ENCODE peak calls at places on chromosomes 7 and 10, in four cellular contexts. One of them, this sample, is unnamed.

GRCh38 chr10:24925799-24926198 is 26.6 kb downstream of the PRTFDC1 start:
- DNase-seq in coronary artery: no peak
- DNase-seq in SJSA1: no peak
- DNase-seq in mesendoderm: no peak
- DNase-seq in this sample: no peak

GRCh38 chr7:134469622-134470021 is 10.7 kb upstream of the AKR1B1 start:
- DNase-seq in mesendoderm: no peak
- DNase-seq in SJSA1: no peak
- DNase-seq in coronary artery: no peak
- DNase-seq in this sample: no peak

GRCh38 chr7:80428161-80429054 is 83.5 kb downstream of the GNAT3 start:
- DNase-seq in coronary artery: no peak
- DNase-seq in mesendoderm: peak
- DNase-seq in SJSA1: peak
- DNase-seq in this sample: no peak

GRCh38 chr7:77760809-77761453 is 37.3 kb downstream of the TMEM60 start:
- DNase-seq in SJSA1: no peak
- DNase-seq in mesendoderm: no peak
- DNase-seq in coronary artery: no peak
- DNase-seq in this sample: no peak

GRCh38 chr7:139936760-139937310 is 107.8 kb downstream of the TBXAS1 start:
- DNase-seq in mesendoderm: no peak
- DNase-seq in SJSA1: no peak
- DNase-seq in coronary artery: no peak
- DNase-seq in this sample: no peak

GRCh38 chr10:118096022-118096421 is 49.3 kb upstream of the RAB11FIP2 start:
- DNase-seq in coronary artery: no peak
- DNase-seq in SJSA1: no peak
- DNase-seq in mesendoderm: no peak
- DNase-seq in this sample: no peak

GRCh38 chr10:29622382-29622885 is 12.3 kb downstream of the SVIL start:
- DNase-seq in SJSA1: no peak
- DNase-seq in mesendoderm: no peak
- DNase-seq in coronary artery: no peak
- DNase-seq in this sample: no peak

GRCh38 chr7:121485457-121486243 is 89.5 kb upstream of the FAM3C start:
- DNase-seq in SJSA1: no peak
- DNase-seq in mesendoderm: no peak
- DNase-seq in coronary artery: no peak
- DNase-seq in this sample: no peak

GRCh38 chr10:37314862-37315261 is 189.5 kb downstream of the ANKRD30A start:
- DNase-seq in mesendoderm: no peak
- DNase-seq in coronary artery: no peak
- DNase-seq in SJSA1: no peak
- DNase-seq in this sample: no peak

GRCh38 chr10:68900427-68901105 is 549 bp upstream of the DDX50 start:
- DNase-seq in coronary artery: no peak
- DNase-seq in SJSA1: no peak
- DNase-seq in mesendoderm: no peak
- DNase-seq in this sample: peak

GRCh38 chr7:43872401-43873165 is 3.3 kb upstream of the MRPS24 start:
- DNase-seq in mesendoderm: peak
- DNase-seq in SJSA1: peak
- DNase-seq in coronary artery: peak
- DNase-seq in this sample: peak

GRCh38 chr10:34430685-34431084 is 384.4 kb downstream of the PARD3 start:
- DNase-seq in SJSA1: no peak
- DNase-seq in coronary artery: no peak
- DNase-seq in mesendoderm: no peak
- DNase-seq in this sample: no peak

GRCh38 chr10:35386594-35387174 is 50.4 kb downstream of the CCNY start:
- DNase-seq in SJSA1: no peak
- DNase-seq in coronary artery: no peak
- DNase-seq in mesendoderm: no peak
- DNase-seq in this sample: no peak

GRCh38 chr10:101050206-101051069 is 11.4 kb upstream of the KAZALD1 start:
- DNase-seq in SJSA1: peak
- DNase-seq in mesendoderm: peak
- DNase-seq in coronary artery: no peak
- DNase-seq in this sample: no peak

GRCh38 chr10:133388973-133389818 is 4.8 kb upstream of the MTG1 start:
- DNase-seq in SJSA1: no peak
- DNase-seq in coronary artery: peak
- DNase-seq in mesendoderm: no peak
- DNase-seq in this sample: no peak

GRCh38 chr7:84040365-84040764 is 154.2 kb downstream of the SEMA3A start:
- DNase-seq in coronary artery: no peak
- DNase-seq in mesendoderm: peak
- DNase-seq in SJSA1: no peak
- DNase-seq in this sample: no peak

GRCh38 chr7:49174396-49174795 is 250.0 kb downstream of the CDC14C start:
- DNase-seq in SJSA1: no peak
- DNase-seq in coronary artery: no peak
- DNase-seq in mesendoderm: no peak
- DNase-seq in this sample: no peak

GRCh38 chr10:37972396-37972795 is 4.1 kb downstream of the ZNF25 start:
- DNase-seq in mesendoderm: no peak
- DNase-seq in coronary artery: no peak
- DNase-seq in SJSA1: no peak
- DNase-seq in this sample: no peak

GRCh38 chr10:30151581-30152389 is 92.4 kb upstream of the JCAD start:
- DNase-seq in mesendoderm: peak
- DNase-seq in SJSA1: peak
- DNase-seq in coronary artery: peak
- DNase-seq in this sample: peak

GRCh38 chr7:151904270-151904669 is 27.4 kb upstream of the PRKAG2 start:
- DNase-seq in SJSA1: no peak
- DNase-seq in coronary artery: peak
- DNase-seq in mesendoderm: no peak
- DNase-seq in this sample: no peak

GRCh38 chr7:15228891-15229290 is 326.3 kb upstream of the DGKB start:
- DNase-seq in SJSA1: no peak
- DNase-seq in mesendoderm: no peak
- DNase-seq in coronary artery: no peak
- DNase-seq in this sample: no peak

DNA sequence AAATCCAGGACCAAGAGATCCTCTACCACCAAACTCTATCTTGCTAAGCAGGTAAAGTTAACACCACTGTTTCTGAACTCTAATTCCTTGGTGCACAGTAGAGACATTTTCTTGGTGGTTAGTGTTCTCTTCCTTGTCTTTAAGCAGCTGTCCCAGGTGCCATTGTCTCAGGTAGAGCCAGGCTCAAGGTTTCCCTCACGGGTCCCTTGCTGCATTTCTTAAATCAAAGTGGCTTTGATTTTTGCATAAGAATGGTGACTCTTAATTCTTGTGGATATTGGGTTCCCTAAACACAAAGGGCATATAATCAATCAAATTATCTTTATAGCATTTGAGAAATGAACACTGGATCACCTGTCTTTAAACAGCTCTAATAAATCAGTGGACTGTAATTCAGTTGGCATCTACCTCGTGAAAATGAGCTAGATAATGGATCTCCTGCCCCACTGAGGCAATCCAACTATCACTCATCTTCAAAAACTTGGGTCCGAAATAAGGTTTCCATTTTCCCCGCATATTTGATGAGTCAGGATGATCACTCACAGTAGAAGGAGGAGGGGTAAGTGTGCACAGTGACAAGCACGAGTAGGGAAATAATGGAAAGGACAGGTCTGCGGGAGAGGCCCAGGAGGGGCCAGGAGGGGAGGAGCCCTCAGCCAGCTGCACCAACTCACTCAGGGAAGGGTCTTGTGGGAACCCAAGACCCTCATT is 2.4 kb downstream of the ABCC2 start:
- DNase-seq in coronary artery: no peak
- DNase-seq in mesendoderm: no peak
- DNase-seq in SJSA1: no peak
- DNase-seq in this sample: no peak
- H3K4me3 ChIP-seq in coronary artery: no peak
- H3K4me3 ChIP-seq in mesendoderm: no peak
- H3K4me3 ChIP-seq in SJSA1: no peak
- H3K4me3 ChIP-seq in this sample: no peak

GRCh38 chr10:89302628-89303027 is 782 bp downstream of the IFIT2 start:
- DNase-seq in coronary artery: no peak
- DNase-seq in SJSA1: no peak
- DNase-seq in mesendoderm: no peak
- DNase-seq in this sample: no peak

GRCh38 chr10:89301721-89302445 is at the start of gene IFIT2:
- DNase-seq in coronary artery: no peak
- DNase-seq in mesendoderm: no peak
- DNase-seq in SJSA1: peak
- DNase-seq in this sample: no peak

GRCh38 chr10:89306019-89306418 is 4.2 kb downstream of the IFIT2 start:
- DNase-seq in coronary artery: no peak
- DNase-seq in mesendoderm: no peak
- DNase-seq in SJSA1: no peak
- DNase-seq in this sample: no peak

GRCh38 chr10:89301231-89301630 is 615 bp upstream of the IFIT2 start:
- DNase-seq in mesendoderm: no peak
- DNase-seq in coronary artery: no peak
- DNase-seq in SJSA1: peak
- DNase-seq in this sample: no peak

GRCh38 chr10:89303161-89303560 is 1.3 kb downstream of the IFIT2 start:
- DNase-seq in coronary artery: no peak
- DNase-seq in SJSA1: no peak
- DNase-seq in mesendoderm: no peak
- DNase-seq in this sample: no peak
- H3K27ac ChIP-seq in coronary artery: no peak
- H3K27ac ChIP-seq in SJSA1: no peak
- H3K27ac ChIP-seq in mesendoderm: no peak
- H3K27ac ChIP-seq in this sample: no peak

DNA sequence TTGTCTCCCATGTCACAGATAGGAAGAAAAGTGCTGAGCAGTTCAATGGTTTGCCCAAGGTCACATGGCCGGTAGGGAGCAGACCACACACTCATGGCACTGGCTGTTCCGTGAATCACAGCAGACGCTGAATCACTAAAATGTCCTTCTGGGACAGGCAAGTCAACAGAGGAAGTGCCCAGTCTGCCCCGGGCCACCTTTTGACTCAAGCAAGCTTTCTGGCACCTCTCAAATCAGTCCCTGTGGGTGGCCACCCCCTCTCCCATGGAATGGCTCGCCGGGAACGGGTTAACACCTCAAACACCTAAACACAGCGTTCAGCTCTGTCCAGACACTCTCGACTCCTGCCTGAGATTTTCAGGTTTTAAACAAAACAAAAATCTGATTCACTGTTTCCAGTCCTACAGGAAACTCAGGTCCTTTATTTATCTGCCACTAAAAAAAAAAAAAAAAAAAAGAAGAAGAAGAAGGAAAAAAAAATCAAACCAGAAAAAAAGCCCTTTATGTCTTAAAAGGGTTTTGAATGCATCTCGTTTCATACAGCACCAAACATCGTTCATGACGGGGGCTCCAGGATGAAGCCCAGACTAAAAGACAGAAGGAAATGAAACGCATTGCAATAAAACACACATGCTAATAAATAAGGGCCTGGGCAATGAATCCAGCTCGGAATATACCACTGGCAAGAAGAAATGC is 15.4 kb downstream of the CARD11 start:
- DNase-seq in coronary artery: peak
- DNase-seq in SJSA1: peak
- DNase-seq in mesendoderm: peak
- DNase-seq in this sample: peak
- H3K4me3 ChIP-seq in coronary artery: peak
- H3K4me3 ChIP-seq in SJSA1: no peak
- H3K4me3 ChIP-seq in mesendoderm: no peak
- H3K4me3 ChIP-seq in this sample: peak

GRCh38 chr10:114239117-114239993 is at the start of gene VWA2:
- DNase-seq in coronary artery: no peak
- DNase-seq in SJSA1: no peak
- DNase-seq in mesendoderm: peak
- DNase-seq in this sample: no peak
- H3K27ac ChIP-seq in coronary artery: no peak
- H3K27ac ChIP-seq in SJSA1: no peak
- H3K27ac ChIP-seq in mesendoderm: no peak
- H3K27ac ChIP-seq in this sample: no peak

GRCh38 chr7:100824499-100825214 is 2.7 kb downstream of the EPHB4 start:
- DNase-seq in mesendoderm: no peak
- DNase-seq in SJSA1: no peak
- DNase-seq in coronary artery: no peak
- DNase-seq in this sample: no peak

GRCh38 chr7:100825215-100825671 is 2.1 kb downstream of the EPHB4 start:
- DNase-seq in mesendoderm: peak
- DNase-seq in coronary artery: no peak
- DNase-seq in SJSA1: no peak
- DNase-seq in this sample: no peak

GRCh38 chr7:100825760-100826545 is 1.4 kb downstream of the EPHB4 start:
- DNase-seq in mesendoderm: peak
- DNase-seq in SJSA1: peak
- DNase-seq in coronary artery: no peak
- DNase-seq in this sample: no peak

GRCh38 chr7:100827330-100828226 is at the start of gene EPHB4:
- DNase-seq in coronary artery: no peak
- DNase-seq in mesendoderm: peak
- DNase-seq in SJSA1: peak
- DNase-seq in this sample: no peak

DNA sequence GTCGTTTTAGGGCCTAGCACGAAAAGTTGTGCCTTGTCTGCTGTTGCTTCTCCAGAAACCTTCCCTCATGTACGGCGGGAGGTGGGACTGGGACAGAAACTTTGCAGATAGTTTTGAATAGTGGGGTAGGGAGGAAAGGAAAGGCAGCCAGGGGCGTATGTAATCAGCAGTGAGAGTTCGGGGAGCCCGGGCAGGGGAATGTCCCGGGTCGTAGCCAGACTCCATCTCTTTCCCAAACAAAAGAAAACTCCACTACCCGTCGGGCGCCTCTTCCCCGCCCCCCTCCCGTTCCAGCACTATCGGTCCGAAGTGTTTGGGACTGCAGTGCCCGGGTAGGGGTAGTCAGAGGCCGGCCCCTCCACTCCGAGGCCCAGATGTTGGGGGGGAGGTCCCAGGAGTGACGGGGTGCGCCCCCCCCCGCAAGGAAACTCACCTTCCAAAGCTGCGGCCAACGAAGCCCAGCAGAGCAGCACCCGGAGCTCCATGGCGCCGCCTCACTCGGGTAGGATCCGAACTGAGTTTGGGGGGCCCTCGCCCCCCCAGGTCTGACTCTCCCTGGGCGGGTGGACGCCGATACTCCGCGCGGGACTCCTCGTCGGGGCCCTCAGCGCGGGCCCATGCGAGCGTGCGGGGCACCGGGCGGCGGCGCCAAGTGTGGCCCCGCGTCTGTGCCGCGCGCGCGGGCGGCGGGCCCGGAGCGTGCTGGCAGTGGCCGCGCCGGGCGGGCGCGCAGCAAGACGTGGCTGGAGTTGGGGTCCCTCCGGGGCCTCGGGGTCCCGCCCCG is 585 bp downstream of the EPHB4 start:
- DNase-seq in mesendoderm: no peak
- DNase-seq in SJSA1: peak
- DNase-seq in coronary artery: no peak
- DNase-seq in this sample: no peak
- H3K4me3 ChIP-seq in mesendoderm: peak
- H3K4me3 ChIP-seq in SJSA1: peak
- H3K4me3 ChIP-seq in coronary artery: peak
- H3K4me3 ChIP-seq in this sample: peak

GRCh38 chr7:5699951-5700384 is 81.5 kb downstream of the RNF216 start:
- DNase-seq in SJSA1: no peak
- DNase-seq in coronary artery: no peak
- DNase-seq in mesendoderm: peak
- DNase-seq in this sample: no peak
- H3K27ac ChIP-seq in SJSA1: no peak
- H3K27ac ChIP-seq in coronary artery: peak
- H3K27ac ChIP-seq in mesendoderm: no peak
- H3K27ac ChIP-seq in this sample: peak

GRCh38 chr7:2522780-2523433 is 3.3 kb downstream of the LFNG start:
- DNase-seq in SJSA1: no peak
- DNase-seq in coronary artery: no peak
- DNase-seq in mesendoderm: peak
- DNase-seq in this sample: no peak
- H3K4me3 ChIP-seq in SJSA1: no peak
- H3K4me3 ChIP-seq in coronary artery: peak
- H3K4me3 ChIP-seq in mesendoderm: no peak
- H3K4me3 ChIP-seq in this sample: peak

This sample was measured in thoracic aorta.